ENCODE peak calls at places on chromosome 1, in eight cellular contexts. G is lower leg skin, U is sigmoid colon, Y is heart left ventricle, S is HCT116, W is adrenal gland, J is GM12878, B is H54. N is an unnamed sample.

GRCh38 chr1:3453203-3453761 is 1.2 kb upstream of the ARHGEF16 start:
- DNase-seq in G (peak; percentile 59), U (peak; percentile 78), Y (peak; percentile 71), S (peak; percentile 68), W (peak; percentile 46), J (peak; percentile 1), B (peak; percentile 85), N (peak; percentile 50)

GRCh38 chr1:62318756-62319544 is at the start of gene KANK4:
- DNase-seq in G (no peak), U (no peak), Y (no peak), S (no peak), W (no peak), J (no peak), B (no peak), N (no peak)

GRCh38 chr1:70941563-70941962 is 106.1 kb downstream of the PTGER3 start:
- DNase-seq in G (no peak), U (no peak), Y (no peak), S (no peak), W (no peak), J (no peak), B (no peak), N (no peak)

GRCh38 chr1:86227026-86227425 is 70.5 kb upstream of the COL24A1 start:
- DNase-seq in G (no peak), U (no peak), Y (no peak), S (no peak), W (no peak), J (no peak), B (no peak), N (no peak)

GRCh38 chr1:56574794-56575193 is 4.6 kb downstream of the PLPP3 start:
- DNase-seq in G (no peak), U (no peak), Y (no peak), S (no peak), W (no peak), J (no peak), B (no peak), N (no peak)

GRCh38 chr1:154867841-154868610 is 2.1 kb downstream of the KCNN3 start:
- DNase-seq in G (no peak), U (no peak), Y (no peak), S (no peak), W (no peak), J (no peak), B (no peak), N (no peak)

GRCh38 chr1:231170875-231171274 is 9.0 kb downstream of the TRIM67 start:
- DNase-seq in G (no peak), U (no peak), Y (no peak), S (no peak), W (no peak), J (no peak), B (no peak), N (peak; percentile 29)

GRCh38 chr1:38113080-38113743 is 66.6 kb upstream of the POU3F1 start:
- DNase-seq in G (no peak), U (no peak), Y (no peak), S (no peak), W (no peak), J (no peak), B (no peak), N (no peak)

GRCh38 chr1:186498695-186499389 is 37.9 kb upstream of the PDC start:
- DNase-seq in G (no peak), U (no peak), Y (no peak), S (no peak), W (no peak), J (no peak), B (no peak), N (peak; percentile 12)

GRCh38 chr1:117392776-117393175 is 25.5 kb downstream of the MAN1A2 start:
- DNase-seq in G (no peak), U (no peak), Y (no peak), S (no peak), W (no peak), J (no peak), B (no peak), N (no peak)

GRCh38 chr1:95226781-95227660 is 7.0 kb upstream of the RWDD3 start:
- DNase-seq in G (no peak), U (no peak), Y (no peak), S (no peak), W (no peak), J (no peak), B (no peak), N (no peak)

GRCh38 chr1:59900640-59901039 is 25.9 kb downstream of the CYP2J2 start:
- DNase-seq in G (no peak), U (no peak), Y (no peak), S (no peak), W (no peak), J (no peak), B (no peak), N (no peak)

GRCh38 chr1:38000233-38000528 is 5.1 kb downstream of the FHL3 start:
- DNase-seq in G (no peak), U (no peak), Y (no peak), S (no peak), W (no peak), J (no peak), B (no peak), N (no peak)

GRCh38 chr1:155092641-155093040 is 14.0 kb downstream of the EFNA3 start:
- DNase-seq in G (no peak), U (no peak), Y (no peak), S (no peak), W (no peak), J (no peak), B (no peak), N (no peak)

GRCh38 chr1:99745061-99745460 is 21.4 kb downstream of the FRRS1 start:
- DNase-seq in G (no peak), U (no peak), Y (no peak), S (no peak), W (no peak), J (no peak), B (no peak), N (no peak)

GRCh38 chr1:165630629-165631402 is at the start of gene MGST3:
- DNase-seq in G (peak; percentile 95), U (peak; percentile 97), Y (peak; percentile 96), S (peak; percentile 94), W (peak; percentile 96), J (peak; percentile 91), B (peak; percentile 88), N (peak; percentile 98)
- TF ChIP-seq POLR2A in G (peak; percentile 13), U (peak; percentile 78), Y (peak; percentile 94), S (peak; percentile 78), W (peak; percentile 91), J (peak; percentile 69), B (peak; percentile 65), N (peak; percentile 85)

GRCh38 chr1:234611799-234612351 is 1.9 kb upstream of the IRF2BP2 start:
- DNase-seq in G (no peak), U (peak; percentile 83), Y (peak; percentile 37), S (no peak), W (peak; percentile 57), J (no peak), B (no peak), N (peak; percentile 81)

GRCh38 chr1:234611153-234611798 is 1.3 kb upstream of the IRF2BP2 start:
- DNase-seq in G (peak; percentile 59), U (no peak), Y (no peak), S (peak; percentile 77), W (no peak), J (peak; percentile 76), B (no peak), N (peak; percentile 93)

GRCh38 chr1:234609528-234610042 is 393 bp downstream of the IRF2BP2 start:
- DNase-seq in G (no peak), U (no peak), Y (no peak), S (no peak), W (no peak), J (no peak), B (no peak), N (no peak)

GRCh38 chr1:234610061-234610581 is at the start of gene IRF2BP2:
- DNase-seq in G (peak; percentile 79), U (peak; percentile 93), Y (peak; percentile 88), S (peak; percentile 63), W (peak; percentile 80), J (no peak), B (no peak), N (peak; percentile 95)

DNA sequence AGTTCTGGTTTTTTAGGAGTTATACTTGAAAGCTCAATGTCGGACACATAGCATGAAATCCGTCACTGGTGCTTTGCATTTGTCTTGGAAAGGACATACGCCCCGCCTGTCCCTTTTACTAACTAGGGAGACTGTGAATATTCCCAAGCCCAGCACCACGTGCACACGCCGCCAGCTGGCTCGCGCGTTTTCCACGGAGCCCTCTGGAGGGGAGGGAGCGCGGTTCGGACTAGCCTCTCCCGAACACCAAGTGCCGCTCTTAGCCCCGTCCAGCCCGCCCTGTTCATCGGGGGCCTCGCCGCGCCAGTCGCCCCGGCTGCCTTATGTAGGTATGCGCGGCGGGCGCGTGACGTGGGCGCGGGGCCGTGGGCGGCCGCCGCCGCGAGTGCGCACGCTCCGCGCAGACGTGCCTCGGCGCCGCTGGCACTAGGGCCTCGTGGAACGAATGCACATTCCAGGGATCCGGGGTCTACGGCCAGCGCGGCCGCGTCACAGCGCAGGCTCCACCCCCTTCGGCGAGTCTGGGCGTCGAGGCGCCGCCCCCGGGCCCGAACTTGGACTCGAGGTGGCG is 689 bp upstream of the IRF2BP2 start:
- DNase-seq in G (peak; percentile 92), U (peak; percentile 98), Y (peak; percentile 97), S (peak; percentile 82), W (peak; percentile 96), J (peak; percentile 75), B (peak; percentile 89), N (peak; percentile 93)
- TF ChIP-seq POLR2A in G (peak; percentile 89), U (peak; percentile 85), Y (peak; percentile 99), S (no peak), W (peak; percentile 99), J (peak; percentile 97), B (peak; percentile 99), N (peak; percentile 99)

DNA sequence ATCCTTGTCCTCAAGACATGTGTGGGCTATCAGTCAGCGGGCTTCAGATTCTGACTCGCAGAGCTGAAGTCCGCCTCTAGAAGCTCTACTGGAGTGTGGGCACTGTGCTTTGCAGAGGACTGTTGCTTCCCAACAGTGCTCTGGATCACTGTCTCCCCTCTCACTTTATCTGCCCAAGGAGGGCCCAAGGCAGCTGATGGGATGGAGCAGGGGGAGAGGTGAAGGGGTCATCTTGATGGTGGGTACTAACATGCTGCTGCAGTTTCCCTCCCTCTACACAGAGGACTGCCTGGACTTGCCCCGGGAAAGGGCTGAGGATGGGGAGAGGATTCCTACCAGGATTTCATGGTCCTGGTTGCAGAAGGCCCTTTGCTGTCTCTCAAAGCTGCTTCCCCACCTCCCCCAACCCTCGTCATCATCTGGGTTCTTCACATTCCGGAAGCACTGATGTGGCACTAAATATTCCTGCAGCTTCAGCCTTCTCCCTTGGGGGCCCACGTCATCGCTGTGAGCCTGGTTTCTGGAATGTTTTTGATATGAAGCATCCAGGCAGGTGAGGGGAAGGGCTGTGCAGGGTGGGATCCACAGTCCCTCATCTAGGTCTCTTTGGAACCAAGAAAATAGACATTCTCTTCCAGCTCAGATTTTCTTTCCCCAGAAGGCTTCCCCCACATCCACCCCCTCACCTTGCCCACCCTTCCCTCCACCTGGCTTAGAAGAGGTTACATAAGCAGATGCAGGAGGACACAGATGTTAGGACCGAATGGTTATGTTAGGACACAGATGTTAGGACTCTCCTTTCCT is 23.2 kb downstream of the NUAK2 start:
- DNase-seq in G (no peak), U (no peak), Y (no peak), S (peak; percentile 89), W (no peak), J (no peak), B (peak; percentile 74), N (no peak)
- TF ChIP-seq POLR2A in G (no peak), U (no peak), Y (no peak), S (no peak), W (no peak), J (no peak), B (no peak), N (no peak)

DNA sequence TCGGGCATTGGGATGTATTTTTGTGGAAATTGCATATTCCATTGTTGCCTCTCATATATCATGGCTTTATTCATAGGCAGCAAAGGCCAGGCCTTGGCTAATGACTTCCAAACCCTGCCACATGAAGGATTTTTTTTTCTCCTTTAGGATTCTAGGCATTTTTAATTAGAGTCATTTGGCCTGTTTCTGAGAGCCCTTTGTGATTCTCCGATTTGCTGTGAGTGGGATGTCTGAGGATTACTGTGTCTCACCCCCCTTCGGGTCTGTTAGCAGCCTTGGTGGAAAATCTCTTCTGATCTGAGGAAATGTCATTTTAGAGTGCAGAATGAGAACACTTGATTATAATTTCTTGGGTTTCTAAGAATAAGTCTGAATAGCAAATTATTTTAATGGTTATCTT is 253.5 kb downstream of the NTNG1 start:
- DNase-seq in G (no peak), U (no peak), Y (no peak), S (no peak), W (no peak), J (no peak), B (no peak), N (no peak)
- TF ChIP-seq POLR2A in G (no peak), U (no peak), Y (no peak), S (no peak), W (no peak), J (no peak), B (no peak), N (no peak)